ENCODE peak calls at places on chromosomes 6 and 20, in five cellular contexts. F, Z, X, N and I are unnamed samples.

GRCh38 chr6:64553414-64553813 is 917.8 kb downstream of the PHF3 start:
- DNase-seq in N (no peak), X (peak), Z (no peak), F (no peak), I (no peak)

GRCh38 chr20:1282966-1283365 is 16.9 kb downstream of the SNPH start:
- DNase-seq in X (no peak), N (no peak), Z (no peak), F (no peak), I (no peak)

GRCh38 chr20:56465997-56466396 is 2.4 kb upstream of the RTF2 start:
- DNase-seq in X (no peak), F (no peak), N (no peak), Z (no peak), I (no peak)

GRCh38 chr6:6025736-6026135 is 19.0 kb upstream of the NRN1 start:
- DNase-seq in N (no peak), F (no peak), Z (no peak), X (no peak), I (no peak)

GRCh38 chr6:6788394-6789020 is 200.0 kb downstream of the LY86 start:
- DNase-seq in N (no peak), F (no peak), Z (no peak), X (peak), I (no peak)

GRCh38 chr6:41469156-41469950 is 76.8 kb upstream of the FOXP4 start:
- DNase-seq in Z (no peak), N (no peak), X (no peak), F (no peak), I (no peak)

GRCh38 chr6:28053584-28053983 is 26.8 kb upstream of the ZNF165 start:
- DNase-seq in F (no peak), Z (no peak), N (no peak), X (no peak), I (no peak)

GRCh38 chr20:22288156-22288555 is 296.2 kb downstream of the FOXA2 start:
- DNase-seq in F (no peak), X (no peak), Z (no peak), N (no peak), I (no peak)

GRCh38 chr6:137728386-137729349 is 138.4 kb upstream of the TNFAIP3 start:
- DNase-seq in Z (peak), N (no peak), F (peak), X (peak), I (no peak)

GRCh38 chr20:34185766-34186620 is 55.2 kb upstream of the ASIP start:
- DNase-seq in N (no peak), Z (peak), X (peak), F (peak), I (no peak)

GRCh38 chr6:116491610-116492330 is 19.7 kb upstream of the CALHM5 start:
- DNase-seq in F (no peak), N (no peak), X (no peak), Z (no peak), I (no peak)

GRCh38 chr20:56841346-56841908 is 212.3 kb downstream of the TFAP2C start:
- DNase-seq in Z (no peak), N (no peak), X (no peak), F (no peak), I (no peak)

GRCh38 chr6:25883991-25884390 is 9.9 kb upstream of the SLC17A3 start:
- DNase-seq in X (peak), N (no peak), F (peak), Z (peak), I (no peak)

GRCh38 chr20:10282930-10283556 is 64.4 kb downstream of the SNAP25 start:
- DNase-seq in X (peak), N (no peak), Z (peak), F (peak), I (no peak)

GRCh38 chr6:25960689-25961088 is 1.9 kb upstream of the TRIM38 start:
- DNase-seq in Z (no peak), X (no peak), F (no peak), N (no peak), I (no peak)

GRCh38 chr6:147675281-147675680 is 166.8 kb downstream of the SAMD5 start:
- DNase-seq in X (no peak), F (no peak), Z (peak), N (no peak), I (no peak)

GRCh38 chr6:11009353-11009752 is 34.8 kb downstream of the ELOVL2 start:
- DNase-seq in F (peak), X (peak), Z (peak), N (no peak), I (no peak)

GRCh38 chr20:19676202-19676601 is 81.9 kb upstream of the RIN2 start:
- DNase-seq in X (no peak), N (no peak), Z (no peak), F (no peak), I (no peak)

GRCh38 chr6:158789115-158789917 is 29.9 kb downstream of the EZR start:
- DNase-seq in X (no peak), F (no peak), Z (no peak), N (no peak), I (no peak)

GRCh38 chr6:95176322-95176721 is 401.0 kb upstream of the MANEA start:
- DNase-seq in N (no peak), F (no peak), X (no peak), Z (no peak), I (no peak)

GRCh38 chr20:57985278-57985677 is 243.2 kb downstream of the ANKRD60 start:
- DNase-seq in N (no peak), X (no peak), Z (no peak), F (no peak), I (no peak)

GRCh38 chr6:24910850-24911712 is 24.7 kb downstream of the RIPOR2 start:
- DNase-seq in N (peak), X (peak), F (peak), Z (peak), I (peak)

GRCh38 chr20:2038161-2038560 is 44.3 kb upstream of the PDYN start:
- DNase-seq in F (no peak), X (no peak), N (no peak), Z (no peak), I (no peak)

GRCh38 chr20:35306931-35307517 is 14.8 kb upstream of the FAM83C start:
- DNase-seq in F (peak), X (peak), Z (peak), N (no peak), I (peak)

GRCh38 chr6:96301023-96301422 is 220.6 kb upstream of the UFL1 start:
- DNase-seq in N (no peak), F (no peak), Z (no peak), X (no peak), I (no peak)

GRCh38 chr6:34053721-34054120 is 92.2 kb downstream of the GRM4 start:
- DNase-seq in F (no peak), X (no peak), N (no peak), Z (no peak), I (no peak)

GRCh38 chr6:38179300-38179699 is 359.8 kb downstream of the ZFAND3 start:
- DNase-seq in F (no peak), Z (no peak), X (no peak), N (peak), I (no peak)

GRCh38 chr6:136751478-136751956 is 40.8 kb downstream of the MAP3K5 start:
- DNase-seq in F (peak), X (no peak), Z (no peak), N (no peak), I (no peak)

GRCh38 chr20:21981179-21981578 is 275.7 kb downstream of the PAX1 start:
- DNase-seq in N (no peak), F (peak), Z (no peak), X (peak), I (no peak)

GRCh38 chr6:22899446-22899845 is 330.1 kb downstream of the HDGFL1 start:
- DNase-seq in N (no peak), X (no peak), F (peak), Z (no peak), I (no peak)

GRCh38 chr6:1540864-1541521 is 68.7 kb upstream of the FOXC1 start:
- DNase-seq in F (no peak), N (no peak), Z (no peak), X (no peak), I (no peak)

GRCh38 chr6:88538130-88538706 is 372.1 kb upstream of the CNR1 start:
- DNase-seq in N (no peak), X (peak), F (no peak), Z (peak), I (no peak)

GRCh38 chr6:104182811-104183210 is 676.9 kb downstream of the HACE1 start:
- DNase-seq in N (no peak), F (no peak), X (peak), Z (peak), I (no peak)

GRCh38 chr6:90413867-90414266 is 117.2 kb upstream of the BACH2 start:
- DNase-seq in X (peak), N (no peak), Z (peak), F (peak), I (no peak)

GRCh38 chr20:57109151-57109953 is 157.1 kb downstream of the BMP7 start:
- DNase-seq in N (no peak), F (no peak), X (no peak), Z (no peak), I (no peak)

GRCh38 chr6:387293-387694 is 4.3 kb upstream of the IRF4 start:
- DNase-seq in N (no peak), Z (peak), F (peak), X (no peak), I (no peak)

GRCh38 chr6:110542311-110543024 is 66.1 kb upstream of the SLC22A16 start:
- DNase-seq in F (peak), X (no peak), Z (no peak), N (peak), I (no peak)

GRCh38 chr6:25916789-25917490 is 13.6 kb downstream of the SLC17A2 start:
- DNase-seq in N (no peak), X (no peak), Z (no peak), F (no peak), I (no peak)

GRCh38 chr20:32050851-32051556 is 1.0 kb upstream of the HCK start:
- DNase-seq in X (no peak), N (peak), Z (no peak), F (no peak), I (no peak)

GRCh38 chr6:54050750-54051149 is 60.5 kb upstream of the MLIP start:
- DNase-seq in F (no peak), Z (peak), N (no peak), X (peak), I (no peak)
- TF ChIP-seq CTCF in F (no peak), Z (no peak), N (no peak), X (no peak), I (no peak)

DNA sequence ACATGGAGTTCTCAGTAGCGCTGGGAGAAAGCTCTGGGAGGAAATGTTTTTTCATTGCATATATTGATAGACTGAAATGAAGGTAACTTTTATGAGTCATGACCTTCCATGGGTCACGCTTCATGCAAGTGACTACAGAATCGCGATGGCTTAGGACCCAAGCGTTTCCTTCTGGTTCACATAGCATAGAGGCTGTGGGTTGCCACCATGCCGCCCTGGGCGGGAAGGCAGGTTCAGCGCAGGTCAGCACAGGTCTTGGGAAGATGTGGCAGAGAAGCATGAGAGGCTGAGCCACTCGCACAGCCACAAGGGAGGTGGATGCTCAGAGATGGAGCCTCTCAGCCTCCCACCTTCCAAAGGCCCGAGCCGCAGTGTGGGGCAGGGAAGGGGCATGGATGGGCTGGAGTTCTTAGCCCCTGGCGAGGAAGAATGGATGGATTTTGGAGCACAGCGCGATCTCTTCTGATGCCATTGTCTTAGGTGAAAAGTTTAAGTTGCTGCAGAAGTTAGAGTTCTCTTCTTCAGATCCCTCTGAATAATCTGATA is 219.5 kb downstream of the SMOC2 start:
- DNase-seq in F (no peak), X (no peak), N (no peak), Z (no peak), I (no peak)
- TF ChIP-seq CTCF in F (no peak), X (no peak), N (no peak), Z (no peak), I (no peak)

GRCh38 chr20:41352666-41353065 is 12.0 kb downstream of the LPIN3 start:
- DNase-seq in Z (no peak), F (no peak), X (no peak), N (no peak), I (no peak)
- TF ChIP-seq CTCF in Z (no peak), F (no peak), X (peak), N (no peak), I (no peak)

DNA sequence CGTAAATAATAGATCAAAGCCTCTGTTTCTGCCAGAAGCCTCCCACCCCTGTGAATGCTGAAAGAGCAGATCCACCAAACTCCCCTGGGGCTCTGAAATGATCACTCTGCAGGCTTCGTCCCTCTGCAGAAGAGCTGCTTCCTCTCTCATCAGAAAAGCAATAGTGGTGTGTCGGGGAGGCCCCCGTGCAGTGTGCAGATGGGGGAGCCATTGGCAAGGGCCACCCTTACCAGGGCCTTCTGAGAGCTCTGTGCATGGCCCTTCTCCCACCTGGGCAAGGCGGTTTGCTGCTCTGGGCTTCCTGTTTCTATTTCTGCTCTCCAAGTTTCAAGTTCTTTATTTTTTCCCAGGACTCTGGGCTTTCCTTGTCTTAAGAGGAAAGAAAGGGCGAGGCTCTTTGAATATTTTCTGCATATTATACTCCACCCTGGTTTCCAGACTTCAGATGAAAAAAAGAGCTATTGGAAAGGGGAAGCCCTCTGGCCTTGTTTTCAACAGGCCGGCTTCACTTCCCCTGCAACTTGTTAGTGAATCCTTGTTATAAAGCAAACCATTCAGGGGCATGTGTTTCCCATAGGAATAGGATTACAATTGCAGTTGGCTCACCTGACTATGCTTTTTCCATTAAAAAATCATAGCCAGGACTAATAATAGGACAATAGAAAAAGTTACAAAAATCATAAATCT is 155.2 kb downstream of the TTLL2 start:
- DNase-seq in Z (no peak), N (no peak), X (no peak), F (no peak), I (no peak)
- TF ChIP-seq CTCF in Z (no peak), N (no peak), X (no peak), F (no peak), I (no peak)

DNA sequence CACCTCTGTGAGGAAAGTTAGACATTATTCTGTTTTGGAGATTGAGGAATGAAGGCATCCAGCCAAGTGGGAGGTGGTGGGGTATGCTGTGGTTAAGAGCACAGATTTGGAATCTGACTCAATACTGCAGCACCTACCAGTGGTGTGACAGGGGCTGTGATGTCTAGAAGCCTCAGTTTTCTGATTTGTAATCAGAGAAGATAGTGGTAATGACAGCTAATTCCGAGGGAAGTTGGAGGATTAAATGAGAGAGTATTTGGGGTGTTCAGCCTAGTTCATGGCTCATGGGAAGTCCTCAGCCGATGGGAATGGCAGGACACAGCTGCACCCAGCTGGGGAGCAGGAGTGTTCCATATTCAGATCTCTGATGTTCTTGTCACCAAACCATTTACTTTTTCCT is 9.2 kb downstream of the SLC9A8 start:
- DNase-seq in F (peak), Z (peak), X (peak), N (no peak), I (no peak)
- TF ChIP-seq CTCF in F (peak), Z (peak), X (peak), N (peak), I (no peak)